ENCODE peak calls at places on chromosomes 16 and 17, in four cellular contexts. N, V, G and H are unnamed samples.
A peak's percentile ranks its signal among the peaks of the same experiment; 100 is the strongest.

GRCh38 chr16:71258371-71258770 is 27.8 kb upstream of the HYDIN start:
- DNase-seq in G (no peak), N (no peak), V (no peak), H (no peak)

GRCh38 chr17:79915850-79916430 is 76.7 kb upstream of the CBX4 start:
- DNase-seq in V (no peak), G (no peak), N (no peak), H (no peak)

GRCh38 chr16:26542198-26542597 is 524.5 kb upstream of the C16orf82 start:
- DNase-seq in G (no peak), V (no peak), N (no peak), H (no peak)

GRCh38 chr16:78045865-78046581 is 23.7 kb downstream of the CLEC3A start:
- DNase-seq in G (peak; percentile 60), N (no peak), V (peak; percentile 1), H (no peak)

GRCh38 chr16:88301431-88301830 is 81.3 kb upstream of the ZNF469 start:
- DNase-seq in G (no peak), N (no peak), V (no peak), H (no peak)

GRCh38 chr17:43599835-43600234 is 53.7 kb upstream of the ETV4 start:
- DNase-seq in G (no peak), N (no peak), V (peak; percentile 81), H (no peak)

GRCh38 chr17:44901323-44901965 is 2.2 kb upstream of the EFTUD2 start:
- DNase-seq in N (no peak), G (no peak), V (peak; percentile 37), H (no peak)

GRCh38 chr17:41632482-41633105 is 8.2 kb upstream of the KRT17 start:
- DNase-seq in V (no peak), N (no peak), G (no peak), H (no peak)

GRCh38 chr16:87914326-87914725 is 22.0 kb downstream of the CA5A start:
- DNase-seq in N (no peak), V (no peak), G (no peak), H (no peak)

GRCh38 chr16:66714659-66715307 is 18.2 kb upstream of the CMTM4 start:
- DNase-seq in N (peak; percentile 26), G (no peak), V (no peak), H (no peak)

GRCh38 chr17:81404557-81405165 is 9.4 kb downstream of the BAHCC1 start:
- DNase-seq in V (no peak), N (no peak), G (no peak), H (no peak)

GRCh38 chr16:29820271-29820701 is at the start of gene MVP:
- DNase-seq in N (peak; percentile 89), V (peak; percentile 55), G (peak; percentile 67), H (no peak)

GRCh38 chr17:56144205-56144604 is 9.1 kb upstream of the ANKFN1 start:
- DNase-seq in G (no peak), V (no peak), N (no peak), H (no peak)

GRCh38 chr16:78896280-78896679 is 704.3 kb downstream of the MAF start:
- DNase-seq in N (no peak), V (no peak), G (no peak), H (no peak)